ENCODE peak calls at places on chromosomes 7 and 10, in seven cellular contexts. Q is body of pancreas, P is cerebellum, J is M059J, B is PC-9, W is NCI-H2171 treated with DMSO at 0.1 percent for 48 hours, K is KBM-7. D is an unnamed sample.
A peak's percentile ranks its signal among the peaks of the same experiment; 100 is the strongest.

GRCh38 chr7:116492654-116493109 is 6.9 kb upstream of the CAV2 start:
- DNase-seq in Q (no peak), P (no peak), J (no peak), B (no peak), W (no peak), K (no peak), D (no peak)

GRCh38 chr7:7051221-7051877 is 131.0 kb upstream of the C1GALT1 start:
- DNase-seq in Q (no peak), P (no peak), J (no peak), B (no peak), W (no peak), K (peak; percentile 65), D (no peak)

GRCh38 chr10:18959369-18959768 is 89.2 kb upstream of the MALRD1 start:
- DNase-seq in Q (no peak), P (no peak), J (no peak), B (no peak), W (no peak), K (no peak), D (no peak)

GRCh38 chr10:89926736-89927135 is 225.3 kb downstream of the KIF20B start:
- DNase-seq in Q (no peak), P (no peak), J (peak; percentile 36), B (no peak), W (no peak), K (no peak), D (no peak)

GRCh38 chr10:99996934-99997648 is 12.7 kb downstream of the DNMBP start:
- DNase-seq in Q (no peak), P (no peak), J (peak; percentile 69), B (no peak), W (peak; percentile 52), K (no peak), D (no peak)

GRCh38 chr7:7490003-7490402 is 45.7 kb downstream of the COL28A1 start:
- DNase-seq in Q (no peak), P (no peak), J (no peak), B (no peak), W (no peak), K (no peak), D (no peak)

GRCh38 chr7:6579446-6579845 is 2.2 kb downstream of the ZDHHC4 start:
- DNase-seq in Q (no peak), P (no peak), J (peak; percentile 59), B (no peak), W (no peak), K (peak; percentile 37), D (no peak)

GRCh38 chr10:14779053-14779649 is 4.5 kb upstream of the FAM107B start:
- DNase-seq in Q (no peak), P (no peak), J (peak; percentile 74), B (peak; percentile 25), W (no peak), K (no peak), D (no peak)

GRCh38 chr10:91614254-91614624 is 18.6 kb downstream of the PPP1R3C start:
- DNase-seq in Q (no peak), P (no peak), J (peak; percentile 80), B (no peak), W (no peak), K (no peak), D (no peak)

GRCh38 chr7:106326594-106327537 is 42.1 kb upstream of the NAMPT start:
- DNase-seq in Q (no peak), P (no peak), J (no peak), B (no peak), W (no peak), K (no peak), D (no peak)

GRCh38 chr7:158327571-158328180 is 259.9 kb downstream of the PTPRN2 start:
- DNase-seq in Q (no peak), P (no peak), J (no peak), B (no peak), W (peak; percentile 78), K (no peak), D (no peak)

GRCh38 chr7:5532520-5533335 is 109.1 kb upstream of the TNRC18 start:
- DNase-seq in Q (peak; percentile 67), P (no peak), J (no peak), B (peak; percentile 85), W (no peak), K (peak; percentile 96), D (peak; percentile 40)

GRCh38 chr7:6653101-6653995 is 16.2 kb downstream of the ZNF316 start:
- DNase-seq in Q (no peak), P (no peak), J (no peak), B (no peak), W (no peak), K (no peak), D (no peak)

GRCh38 chr7:129724796-129725195 is 113.3 kb downstream of the NRF1 start:
- DNase-seq in Q (no peak), P (no peak), J (no peak), B (no peak), W (no peak), K (no peak), D (no peak)

GRCh38 chr7:69906309-69906995 is 308.2 kb downstream of the AUTS2 start:
- DNase-seq in Q (no peak), P (no peak), J (no peak), B (no peak), W (peak; percentile 90), K (peak; percentile 11), D (no peak)

GRCh38 chr10:72058989-72059842 is 29.1 kb downstream of the SPOCK2 start:
- DNase-seq in Q (no peak), P (no peak), J (no peak), B (no peak), W (peak; percentile 64), K (no peak), D (no peak)

GRCh38 chr10:75417522-75417927 is 13.9 kb upstream of the LRMDA start:
- DNase-seq in Q (no peak), P (no peak), J (peak; percentile 79), B (no peak), W (no peak), K (no peak), D (no peak)

GRCh38 chr7:26863504-26864308 is 684 bp downstream of the SKAP2 start:
- DNase-seq in Q (peak; percentile 9), P (peak; percentile 26), J (peak; percentile 50), B (no peak), W (no peak), K (peak; percentile 70), D (peak; percentile 19)

GRCh38 chr10:61280303-61280702 is 172.9 kb downstream of the TMEM26 start:
- DNase-seq in Q (no peak), P (no peak), J (peak; percentile 77), B (peak; percentile 8), W (no peak), K (no peak), D (no peak)

GRCh38 chr10:117754770-117755510 is 212.4 kb downstream of the EMX2 start:
- DNase-seq in Q (no peak), P (no peak), J (no peak), B (no peak), W (no peak), K (no peak), D (no peak)

GRCh38 chr10:80442879-80443278 is 11.2 kb upstream of the TSPAN14 start:
- DNase-seq in Q (no peak), P (no peak), J (peak; percentile 62), B (no peak), W (no peak), K (no peak), D (no peak)

GRCh38 chr10:34834274-34834673 is 19.2 kb upstream of the PARD3 start:
- DNase-seq in Q (no peak), P (no peak), J (no peak), B (no peak), W (peak; percentile 52), K (no peak), D (no peak)

GRCh38 chr7:141991144-141991543 is 4.5 kb upstream of the MGAM start:
- DNase-seq in Q (no peak), P (no peak), J (no peak), B (no peak), W (no peak), K (no peak), D (no peak)

GRCh38 chr10:63008491-63008890 is 124.6 kb upstream of the NRBF2 start:
- DNase-seq in Q (no peak), P (no peak), J (no peak), B (no peak), W (no peak), K (no peak), D (no peak)

GRCh38 chr10:97842658-97843295 is 6.9 kb upstream of the GOLGA7B start:
- DNase-seq in Q (no peak), P (no peak), J (peak; percentile 75), B (no peak), W (no peak), K (peak; percentile 51), D (no peak)

GRCh38 chr10:43218951-43219837 is 47.7 kb downstream of the RASGEF1A start:
- DNase-seq in Q (no peak), P (no peak), J (no peak), B (no peak), W (no peak), K (no peak), D (no peak)

GRCh38 chr7:104397442-104397841 is 69.0 kb downstream of the LHFPL3 start:
- DNase-seq in Q (no peak), P (no peak), J (no peak), B (no peak), W (no peak), K (no peak), D (no peak)

GRCh38 chr10:4359003-4359402 is 467.0 kb upstream of the AKR1E2 start:
- DNase-seq in Q (no peak), P (no peak), J (no peak), B (no peak), W (peak; percentile 1), K (no peak), D (no peak)

GRCh38 chr7:47574473-47575328 is 7.2 kb downstream of the TNS3 start:
- DNase-seq in Q (peak; percentile 70), P (no peak), J (no peak), B (no peak), W (no peak), K (peak; percentile 73), D (no peak)

GRCh38 chr10:132532174-132532573 is 5.4 kb upstream of the INPP5A start:
- DNase-seq in Q (no peak), P (no peak), J (no peak), B (peak; percentile 12), W (no peak), K (no peak), D (no peak)

GRCh38 chr7:1112625-1113547 is 25.0 kb downstream of the GPER1 start:
- DNase-seq in Q (no peak), P (no peak), J (no peak), B (no peak), W (no peak), K (no peak), D (no peak)

GRCh38 chr10:33609546-33609945 is 275.1 kb upstream of the NRP1 start:
- DNase-seq in Q (no peak), P (no peak), J (no peak), B (peak; percentile 8), W (no peak), K (no peak), D (no peak)

D was measured in naive thymus-derived CD4-positive, alpha-beta T cell.